ENCODE peak calls at places on chromosomes 6 and 20, in nine cellular contexts. O is esophagus squamous epithelium; N is CD8-positive, alpha-beta T cell; P is ascending aorta; T is spleen; D is suprapubic skin; C is AG09309; Z is PC-3; L is heart right ventricle. X is an unnamed sample.

GRCh38 chr6:13859871-13860555 is 45.7 kb upstream of the MCUR1 start:
- DNase-seq in T (peak), Z (no peak), N (no peak), L (no peak), P (no peak), D (no peak), C (no peak), O (no peak), X (no peak)

GRCh38 chr6:140225587-140226438 is 851.4 kb upstream of the CITED2 start:
- DNase-seq in N (no peak), O (no peak), T (no peak), L (no peak), P (no peak), D (no peak), C (no peak), Z (peak), X (no peak)

GRCh38 chr20:17849901-17850673 is 118.5 kb downstream of the SNX5 start:
- DNase-seq in D (peak), C (peak), N (no peak), P (peak), Z (peak), O (no peak), L (peak), T (no peak), X (peak)

GRCh38 chr20:40251284-40251932 is 437.6 kb downstream of the MAFB start:
- DNase-seq in O (no peak), L (no peak), D (no peak), P (no peak), N (no peak), T (no peak), C (no peak), Z (peak), X (peak)

GRCh38 chr6:28208180-28208659 is 16.9 kb upstream of the ZSCAN9 start:
- DNase-seq in T (no peak), L (no peak), C (no peak), P (no peak), N (no peak), Z (no peak), O (no peak), D (no peak), X (peak)

GRCh38 chr6:129789974-129790373 is 71.1 kb downstream of the TMEM244 start:
- DNase-seq in L (no peak), C (no peak), O (no peak), D (no peak), N (no peak), P (no peak), T (no peak), Z (no peak), X (no peak)

GRCh38 chr6:35218021-35218420 is 4.3 kb downstream of the SCUBE3 start:
- DNase-seq in Z (no peak), N (no peak), P (no peak), L (no peak), O (no peak), T (no peak), C (no peak), D (no peak), X (peak)

GRCh38 chr6:1827984-1828793 is 218.5 kb downstream of the FOXC1 start:
- DNase-seq in Z (no peak), T (no peak), L (no peak), O (no peak), C (no peak), D (no peak), N (no peak), P (no peak), X (no peak)

GRCh38 chr20:52226370-52226769 is 34.8 kb upstream of the ZFP64 start:
- DNase-seq in P (no peak), T (no peak), C (no peak), Z (no peak), L (no peak), N (no peak), O (no peak), D (no peak), X (no peak)

GRCh38 chr20:51594206-51594998 is 51.9 kb upstream of the NFATC2 start:
- DNase-seq in D (no peak), N (no peak), T (no peak), P (no peak), O (no peak), C (no peak), Z (no peak), L (no peak), X (no peak)

GRCh38 chr20:2156666-2157624 is 55.3 kb downstream of the STK35 start:
- DNase-seq in P (no peak), L (no peak), Z (no peak), D (no peak), N (no peak), O (no peak), C (no peak), T (no peak), X (peak)

GRCh38 chr6:157329829-157330228 is 6.5 kb upstream of the TMEM242 start:
- DNase-seq in P (no peak), L (no peak), O (no peak), C (no peak), D (no peak), N (no peak), Z (peak), T (no peak), X (peak)

GRCh38 chr6:144898741-144899140 is 613.6 kb downstream of the UTRN start:
- DNase-seq in T (no peak), L (no peak), D (no peak), Z (peak), C (no peak), P (no peak), N (no peak), O (no peak), X (no peak)

GRCh38 chr6:144898052-144898689 is 613.0 kb downstream of the UTRN start:
- DNase-seq in C (peak), O (no peak), T (no peak), P (no peak), L (no peak), N (no peak), Z (peak), D (no peak), X (peak)

GRCh38 chr6:144896296-144896695 is 611.2 kb downstream of the UTRN start:
- DNase-seq in L (no peak), T (no peak), C (no peak), N (no peak), O (no peak), D (no peak), Z (no peak), P (no peak), X (no peak)

GRCh38 chr6:144896876-144897275 is 611.7 kb downstream of the UTRN start:
- DNase-seq in N (no peak), P (no peak), T (no peak), C (no peak), D (no peak), Z (no peak), L (no peak), O (no peak), X (no peak)

DNA sequence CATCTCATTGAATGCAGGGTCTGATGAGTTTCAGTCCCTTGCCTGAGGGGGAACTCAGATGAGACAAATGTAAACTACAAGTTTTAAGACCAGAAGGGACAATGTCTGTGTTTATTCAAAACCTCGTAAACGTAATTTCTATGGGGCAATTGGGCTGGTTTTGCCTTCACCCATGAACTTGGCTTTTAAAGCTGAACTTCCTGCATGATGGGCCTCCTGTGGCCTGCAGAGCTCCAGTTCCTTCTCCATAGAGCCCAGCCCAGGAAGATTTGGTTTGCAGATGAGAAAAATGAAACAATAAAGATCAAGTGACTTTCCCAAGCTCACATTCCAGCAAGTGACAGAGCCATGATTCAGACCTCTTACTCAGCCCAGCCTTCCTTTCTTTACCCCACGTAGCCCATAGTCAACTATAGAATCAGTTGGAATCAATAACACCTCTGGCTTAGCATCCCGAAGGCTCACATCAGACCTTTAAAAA is 612.3 kb downstream of the UTRN start:
- DNase-seq in Z (peak), N (no peak), C (peak), P (no peak), O (no peak), L (no peak), D (no peak), T (no peak), X (peak)
- H3K4me3 ChIP-seq in Z (peak), N (no peak), C (no peak), P (no peak), O (no peak), L (no peak), D (no peak), T (no peak), X (no peak)

GRCh38 chr20:10701607-10702006 is 27.8 kb upstream of the JAG1 start:
- DNase-seq in C (no peak), N (no peak), D (no peak), T (no peak), L (no peak), P (no peak), O (no peak), Z (no peak), X (no peak)

GRCh38 chr20:10699506-10699905 is 25.7 kb upstream of the JAG1 start:
- DNase-seq in T (no peak), O (no peak), P (no peak), C (no peak), D (no peak), N (no peak), L (no peak), Z (no peak), X (no peak)

GRCh38 chr20:10699941-10700340 is 26.1 kb upstream of the JAG1 start:
- DNase-seq in D (no peak), O (no peak), C (no peak), N (no peak), T (no peak), P (no peak), Z (no peak), L (no peak), X (no peak)

DNA sequence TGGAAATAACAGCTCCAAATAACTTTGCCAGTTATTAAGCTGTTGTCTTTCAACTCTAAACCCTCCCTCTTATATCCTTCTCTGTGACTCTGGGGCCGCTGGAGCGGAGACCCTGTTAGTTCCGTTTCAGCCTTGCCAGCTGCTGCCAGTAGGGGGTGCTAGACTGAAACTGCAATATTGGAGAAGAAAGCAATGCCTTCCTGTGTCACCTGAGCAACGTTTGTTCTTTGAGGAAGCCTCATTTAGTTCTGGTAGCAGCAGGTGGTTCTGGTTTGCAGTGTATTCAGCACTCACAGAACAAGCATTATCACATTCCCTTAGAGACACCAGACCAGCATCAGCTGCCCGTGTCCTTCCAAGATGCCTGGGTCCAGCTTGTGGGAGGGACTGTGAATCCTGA is 22.9 kb upstream of the JAG1 start:
- DNase-seq in P (no peak), O (no peak), Z (no peak), D (no peak), C (no peak), L (no peak), T (no peak), N (no peak), X (no peak)
- TF ChIP-seq CTCF in P (peak), O (peak), Z (peak), D (peak), C (peak), L (peak), T (no peak), N (no peak), X (peak)

GRCh38 chr20:64242003-64242796 is 13.3 kb upstream of the PCMTD2 start:
- DNase-seq in O (no peak), T (peak), L (no peak), D (peak), N (no peak), P (no peak), C (no peak), Z (no peak), X (no peak)

GRCh38 chr20:64240243-64241015 is 15.1 kb upstream of the PCMTD2 start:
- DNase-seq in P (no peak), Z (no peak), C (no peak), O (no peak), D (peak), L (no peak), T (peak), N (no peak), X (no peak)

GRCh38 chr20:64242797-64243475 is 12.6 kb upstream of the PCMTD2 start:
- DNase-seq in T (no peak), P (no peak), Z (no peak), D (peak), N (no peak), O (no peak), L (no peak), C (no peak), X (no peak)

GRCh38 chr20:64239449-64240242 is 15.9 kb upstream of the PCMTD2 start:
- DNase-seq in D (peak), P (no peak), L (no peak), O (no peak), N (no peak), C (no peak), T (peak), Z (no peak), X (no peak)

GRCh38 chr20:64241061-64241460 is 14.5 kb upstream of the PCMTD2 start:
- DNase-seq in C (no peak), T (peak), L (no peak), N (no peak), Z (no peak), O (no peak), D (peak), P (no peak), X (no peak)
- H3K4me3 ChIP-seq in C (no peak), T (no peak), L (no peak), N (no peak), Z (no peak), O (no peak), D (no peak), P (no peak), X (no peak)

DNA sequence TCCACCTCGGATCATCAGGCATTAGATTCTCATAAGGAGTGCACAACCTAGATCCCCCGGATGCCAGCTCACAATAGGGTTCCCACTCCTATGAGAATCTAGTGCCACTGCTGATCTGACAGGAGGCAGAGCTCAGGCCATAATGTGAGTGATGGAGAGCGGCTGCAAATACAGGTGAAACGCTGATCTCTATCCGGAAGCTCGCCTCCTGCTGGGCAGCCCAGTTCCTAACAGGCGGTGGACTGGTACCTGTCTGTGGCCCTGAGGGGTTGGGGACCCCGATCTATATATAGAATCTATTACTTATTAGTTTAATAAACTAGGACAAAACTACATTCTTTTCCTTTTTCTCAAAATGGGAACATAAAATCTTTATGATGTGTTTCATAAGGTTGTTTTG is 741.9 kb downstream of the RFPL4B start:
- DNase-seq in P (no peak), N (no peak), Z (no peak), C (no peak), D (no peak), L (no peak), O (no peak), T (no peak), X (no peak)
- TF ChIP-seq CTCF in P (no peak), N (no peak), Z (peak), C (no peak), D (no peak), L (no peak), O (no peak), T (no peak), X (no peak)

GRCh38 chr20:49281913-49282467 is 4.1 kb upstream of the ZNFX1 start:
- DNase-seq in P (no peak), T (no peak), D (no peak), Z (no peak), N (no peak), L (no peak), O (no peak), C (no peak), X (no peak)

GRCh38 chr20:49281059-49281912 is 3.4 kb upstream of the ZNFX1 start:
- DNase-seq in Z (peak), T (no peak), D (no peak), O (no peak), C (no peak), N (no peak), P (no peak), L (no peak), X (peak)

GRCh38 chr20:49279677-49280462 is 2.0 kb upstream of the ZNFX1 start:
- DNase-seq in N (no peak), O (no peak), D (no peak), P (no peak), C (no peak), T (no peak), Z (no peak), L (no peak), X (no peak)

GRCh38 chr20:49278817-49279676 is 1.2 kb upstream of the ZNFX1 start:
- DNase-seq in D (peak), C (no peak), O (no peak), Z (no peak), T (peak), P (no peak), N (no peak), L (peak), X (no peak)

GRCh38 chr20:49280463-49281058 is 2.7 kb upstream of the ZNFX1 start:
- DNase-seq in N (no peak), P (no peak), L (no peak), T (no peak), Z (no peak), C (no peak), O (no peak), D (no peak), X (no peak)
- H3K4me3 ChIP-seq in N (peak), P (peak), L (peak), T (peak), Z (peak), C (peak), O (peak), D (peak), X (peak)

GRCh38 chr6:165886169-165886568 is 223.1 kb upstream of the PDE10A start:
- DNase-seq in D (no peak), L (no peak), O (no peak), C (no peak), T (no peak), Z (no peak), N (no peak), P (no peak), X (no peak)

GRCh38 chr6:165880721-165881120 is 217.7 kb upstream of the PDE10A start:
- DNase-seq in C (no peak), T (no peak), P (no peak), L (no peak), Z (no peak), N (no peak), D (no peak), O (no peak), X (no peak)

GRCh38 chr6:165883851-165884640 is 221.0 kb upstream of the PDE10A start:
- DNase-seq in O (no peak), L (no peak), T (no peak), N (no peak), D (no peak), P (no peak), Z (peak), C (no peak), X (no peak)

GRCh38 chr6:165881812-165882211 is 218.8 kb upstream of the PDE10A start:
- DNase-seq in Z (no peak), L (no peak), T (no peak), C (no peak), D (no peak), N (no peak), O (no peak), P (no peak), X (no peak)

GRCh38 chr6:165884813-165885765 is 222.0 kb upstream of the PDE10A start:
- DNase-seq in N (peak), D (peak), O (no peak), Z (peak), C (no peak), L (peak), T (peak), P (no peak), X (peak)
- TF ChIP-seq CTCF in N (peak), D (peak), O (peak), Z (peak), C (peak), L (peak), T (peak), P (peak), X (peak)

GRCh38 chr6:127420558-127420957 is 38.6 kb downstream of the KIAA0408 start:
- DNase-seq in Z (peak), D (peak), L (no peak), T (peak), C (peak), P (peak), O (peak), N (peak), X (peak)
- H3K4me3 ChIP-seq in Z (no peak), D (no peak), L (no peak), T (no peak), C (no peak), P (no peak), O (no peak), N (no peak), X (no peak)

X was measured in epithelial cell of esophagus.